ENCODE peak calls at places on chromosome 7, in four cellular contexts. O is germinal center, J is posterior cingulate gyrus, X is NCI-H187. I is an unnamed sample.
A peak's percentile ranks its signal among the peaks of the same experiment; 100 is the strongest.

GRCh38 chr7:99733003-99733402 is 2.0 kb downstream of the CYP3A7 start:
- DNase-seq in O (no peak), J (no peak), X (no peak), I (no peak)

GRCh38 chr7:74206589-74207120 is 3.2 kb upstream of the LAT2 start:
- DNase-seq in O (peak; percentile 80), J (peak; percentile 96), X (peak; percentile 51), I (peak; percentile 82)

GRCh38 chr7:69610675-69611037 is 12.4 kb downstream of the AUTS2 start:
- DNase-seq in O (no peak), J (no peak), X (no peak), I (no peak)

GRCh38 chr7:44486693-44487092 is 3.8 kb downstream of the NUDCD3 start:
- DNase-seq in O (no peak), J (no peak), X (no peak), I (no peak)

GRCh38 chr7:41832936-41833335 is 130.0 kb upstream of the INHBA start:
- DNase-seq in O (no peak), J (no peak), X (no peak), I (no peak)

GRCh38 chr7:43575506-43575905 is 7.4 kb upstream of the STK17A start:
- DNase-seq in O (no peak), J (no peak), X (no peak), I (no peak)

GRCh38 chr7:12861070-12861469 is 173.6 kb downstream of the ARL4A start:
- DNase-seq in O (no peak), J (no peak), X (no peak), I (no peak)

GRCh38 chr7:133009853-133010252 is 72.0 kb downstream of the CHCHD3 start:
- DNase-seq in O (no peak), J (no peak), X (no peak), I (no peak)

GRCh38 chr7:12570529-12571461 is at the start of gene SCIN:
- DNase-seq in O (peak; percentile 4), J (peak; percentile 87), X (peak; percentile 57), I (peak; percentile 31)

GRCh38 chr7:27395626-27396025 is 153.0 kb downstream of the EVX1 start:
- DNase-seq in O (no peak), J (no peak), X (no peak), I (no peak)

I was measured in hippocampal formation.